ENCODE peak calls at places on chromosomes 1 and 21, in five cellular contexts. A, D, B, T and Z are unnamed samples.

GRCh38 chr1:237891979-237892378 is 1.3 kb upstream of the ZP4 start:
- DNase-seq in A (no peak), D (no peak), B (no peak), T (no peak), Z (no peak)

GRCh38 chr21:28705616-28706015 is 287.1 kb downstream of the LTN1 start:
- DNase-seq in A (no peak), D (no peak), B (no peak), T (no peak), Z (no peak)

GRCh38 chr1:13643017-13643416 is 57.0 kb upstream of the PRDM2 start:
- DNase-seq in A (no peak), D (no peak), B (no peak), T (no peak), Z (no peak)

GRCh38 chr1:234906654-234907053 is 222.0 kb downstream of the TOMM20 start:
- DNase-seq in A (no peak), D (no peak), B (no peak), T (no peak), Z (no peak)

GRCh38 chr1:53787655-53788054 is 48.7 kb upstream of the GLIS1 start:
- DNase-seq in A (no peak), D (no peak), B (no peak), T (no peak), Z (no peak)

GRCh38 chr1:19036701-19037605 is 80.5 kb upstream of the IFFO2 start:
- DNase-seq in A (peak; percentile 38), D (no peak), B (no peak), T (no peak), Z (no peak)

GRCh38 chr1:227748496-227749182 is 13.4 kb downstream of the SNAP47 start:
- DNase-seq in A (no peak), D (no peak), B (peak; percentile 59), T (no peak), Z (no peak)

GRCh38 chr1:211891708-211892107 is 61.1 kb upstream of the LPGAT1 start:
- DNase-seq in A (no peak), D (no peak), B (no peak), T (no peak), Z (no peak)

GRCh38 chr1:178527117-178527516 is 14.2 kb downstream of the TEX35 start:
- DNase-seq in A (no peak), D (no peak), B (no peak), T (no peak), Z (no peak)

GRCh38 chr1:21334214-21335087 is 44.2 kb upstream of the ECE1 start:
- DNase-seq in A (peak; percentile 94), D (no peak), B (peak; percentile 91), T (peak; percentile 64), Z (no peak)

GRCh38 chr1:11421443-11421842 is 57.5 kb upstream of the DISP3 start:
- DNase-seq in A (no peak), D (no peak), B (no peak), T (no peak), Z (no peak)

GRCh38 chr1:202007703-202008489 is 2.5 kb upstream of the ELF3 start:
- DNase-seq in A (no peak), D (peak; percentile 81), B (no peak), T (no peak), Z (peak; percentile 94)

GRCh38 chr1:7313081-7313546 is 458.0 kb upstream of the VAMP3 start:
- DNase-seq in A (no peak), D (no peak), B (no peak), T (no peak), Z (no peak)

GRCh38 chr1:235930543-235930942 is 63.8 kb upstream of the LYST start:
- DNase-seq in A (no peak), D (no peak), B (no peak), T (no peak), Z (no peak)

GRCh38 chr1:199404976-199405375 is 622.5 kb upstream of the NR5A2 start:
- DNase-seq in A (no peak), D (no peak), B (no peak), T (no peak), Z (no peak)

GRCh38 chr1:26723013-26723991 is 27.5 kb downstream of the ARID1A start:
- DNase-seq in A (peak; percentile 92), D (no peak), B (peak; percentile 37), T (peak; percentile 20), Z (peak; percentile 93)

GRCh38 chr1:54095543-54096286 is 42.3 kb downstream of the TCEANC2 start:
- DNase-seq in A (no peak), D (no peak), B (no peak), T (no peak), Z (no peak)

GRCh38 chr1:90717356-90717664 is 208 bp upstream of the BARHL2 start:
- DNase-seq in A (no peak), D (no peak), B (no peak), T (no peak), Z (no peak)

GRCh38 chr1:3918966-3919611 is 19.0 kb upstream of the C1orf174 start:
- DNase-seq in A (no peak), D (no peak), B (no peak), T (no peak), Z (peak; percentile 23)

GRCh38 chr1:107140703-107141490 is at the start of gene NTNG1:
- DNase-seq in A (no peak), D (peak; percentile 14), B (no peak), T (no peak), Z (no peak)

GRCh38 chr21:24208562-24209260 is 1398.6 kb downstream of the MRPL39 start:
- DNase-seq in A (no peak), D (no peak), B (no peak), T (no peak), Z (no peak)

GRCh38 chr1:233373226-233373625 is 45.7 kb downstream of the MAP3K21 start:
- DNase-seq in A (no peak), D (no peak), B (no peak), T (no peak), Z (no peak)

GRCh38 chr1:154456631-154457030 is 45.4 kb upstream of the TDRD10 start:
- DNase-seq in A (no peak), D (no peak), B (no peak), T (no peak), Z (no peak)

GRCh38 chr1:33516428-33516827 is 44.0 kb downstream of the ZSCAN20 start:
- DNase-seq in A (no peak), D (no peak), B (no peak), T (no peak), Z (no peak)

GRCh38 chr1:3903141-3904005 is 3.3 kb upstream of the C1orf174 start:
- DNase-seq in A (no peak), D (no peak), B (peak; percentile 45), T (no peak), Z (peak; percentile 25)

GRCh38 chr1:109532365-109533136 is 7.1 kb upstream of the GPR61 start:
- DNase-seq in A (peak; percentile 91), D (peak; percentile 90), B (peak; percentile 87), T (peak; percentile 90), Z (no peak)

GRCh38 chr1:912740-913301 is 10.9 kb upstream of the SAMD11 start:
- DNase-seq in A (peak; percentile 58), D (peak; percentile 23), B (no peak), T (no peak), Z (peak; percentile 55)

GRCh38 chr1:230836347-230836746 is 32.0 kb downstream of the C1orf198 start:
- DNase-seq in A (peak; percentile 31), D (no peak), B (no peak), T (no peak), Z (no peak)